ENCODE peak calls at places on chromosomes 16 and 17, in four cellular contexts. G, V, B and F are unnamed samples.

GRCh38 chr16:54077412-54077821 is 209.2 kb downstream of the IRX3 start:
- DNase-seq in B (no peak), G (no peak), V (no peak), F (peak; percentile 2)

GRCh38 chr16:27551046-27551445 is 1.1 kb downstream of the KATNIP start:
- DNase-seq in V (no peak), G (no peak), B (no peak), F (no peak)

GRCh38 chr16:87713469-87714229 is 52.1 kb downstream of the KLHDC4 start:
- DNase-seq in V (no peak), B (no peak), G (no peak), F (peak; percentile 85)

GRCh38 chr17:40157972-40158371 is 17.6 kb downstream of the CASC3 start:
- DNase-seq in V (no peak), G (no peak), B (no peak), F (no peak)

GRCh38 chr16:86533942-86534341 is 21.1 kb downstream of the MTHFSD start:
- DNase-seq in G (no peak), B (no peak), V (no peak), F (no peak)

GRCh38 chr16:25012525-25012991 is 2.6 kb downstream of the ARHGAP17 start:
- DNase-seq in V (no peak), G (no peak), B (no peak), F (peak; percentile 18)

GRCh38 chr16:24980077-24980793 is 34.9 kb downstream of the ARHGAP17 start:
- DNase-seq in B (no peak), V (no peak), G (no peak), F (peak; percentile 49)

GRCh38 chr17:16013943-16014407 is 14.4 kb downstream of the TTC19 start:
- DNase-seq in B (no peak), V (peak; percentile 64), G (no peak), F (no peak)

GRCh38 chr17:6187836-6188235 is 117.7 kb downstream of the WSCD1 start:
- DNase-seq in V (no peak), B (no peak), G (no peak), F (no peak)

GRCh38 chr17:57868007-57868774 is 18.3 kb upstream of the MRPS23 start:
- DNase-seq in B (peak; percentile 39), G (no peak), V (peak; percentile 86), F (peak; percentile 70)

GRCh38 chr16:65032397-65032796 is 89.5 kb downstream of the CDH11 start:
- DNase-seq in V (no peak), G (no peak), B (no peak), F (no peak)

GRCh38 chr17:74865504-74866197 is 6.0 kb upstream of the GRIN2C start:
- DNase-seq in B (no peak), G (no peak), V (peak; percentile 47), F (no peak)

GRCh38 chr16:69402448-69402847 is 16.6 kb upstream of the TERF2 start:
- DNase-seq in V (no peak), B (no peak), G (no peak), F (no peak)

GRCh38 chr16:52713740-52714139 is 166.8 kb upstream of the TOX3 start:
- DNase-seq in V (no peak), G (no peak), B (no peak), F (no peak)

GRCh38 chr17:13702266-13702665 is 100.5 kb upstream of the HS3ST3A1 start:
- DNase-seq in B (no peak), V (no peak), G (no peak), F (no peak)

GRCh38 chr17:45361976-45362375 is 45.2 kb upstream of the MAP3K14 start:
- DNase-seq in B (no peak), G (no peak), V (no peak), F (no peak)

GRCh38 chr17:40106760-40107265 is 6.4 kb upstream of the NR1D1 start:
- DNase-seq in V (peak; percentile 65), G (no peak), B (no peak), F (no peak)

GRCh38 chr16:67345401-67345800 is 18.8 kb downstream of the LRRC36 start:
- DNase-seq in B (no peak), G (no peak), V (no peak), F (no peak)

GRCh38 chr16:67346328-67346727 is 19.7 kb downstream of the LRRC36 start:
- DNase-seq in B (no peak), G (no peak), V (no peak), F (no peak)

GRCh38 chr16:67349172-67349571 is 22.6 kb downstream of the LRRC36 start:
- DNase-seq in V (peak; percentile 48), B (peak; percentile 38), G (no peak), F (no peak)
- TF ChIP-seq CTCF in V (peak; percentile 47), B (peak; percentile 43), G (peak; percentile 40), F (peak; percentile 62)

GRCh38 chr17:48150602-48151001 is 43.0 kb downstream of the SNX11 start:
- DNase-seq in V (no peak), G (no peak), B (no peak), F (no peak)

GRCh38 chr17:48149174-48150106 is 41.9 kb downstream of the SNX11 start:
- DNase-seq in V (peak; percentile 85), B (no peak), G (no peak), F (no peak)

GRCh38 chr17:48155889-48156670 is 48.5 kb downstream of the SNX11 start:
- DNase-seq in G (no peak), B (no peak), V (peak; percentile 56), F (no peak)

GRCh38 chr17:48150107-48150463 is 42.5 kb downstream of the SNX11 start:
- DNase-seq in G (no peak), B (no peak), V (no peak), F (no peak)

GRCh38 chr17:48153711-48154642 is 46.4 kb downstream of the SNX11 start:
- DNase-seq in G (peak; percentile 20), B (peak; percentile 35), V (peak; percentile 80), F (peak; percentile 30)
- TF ChIP-seq CTCF in G (peak; percentile 64), B (peak; percentile 36), V (peak; percentile 85), F (no peak)

DNA sequence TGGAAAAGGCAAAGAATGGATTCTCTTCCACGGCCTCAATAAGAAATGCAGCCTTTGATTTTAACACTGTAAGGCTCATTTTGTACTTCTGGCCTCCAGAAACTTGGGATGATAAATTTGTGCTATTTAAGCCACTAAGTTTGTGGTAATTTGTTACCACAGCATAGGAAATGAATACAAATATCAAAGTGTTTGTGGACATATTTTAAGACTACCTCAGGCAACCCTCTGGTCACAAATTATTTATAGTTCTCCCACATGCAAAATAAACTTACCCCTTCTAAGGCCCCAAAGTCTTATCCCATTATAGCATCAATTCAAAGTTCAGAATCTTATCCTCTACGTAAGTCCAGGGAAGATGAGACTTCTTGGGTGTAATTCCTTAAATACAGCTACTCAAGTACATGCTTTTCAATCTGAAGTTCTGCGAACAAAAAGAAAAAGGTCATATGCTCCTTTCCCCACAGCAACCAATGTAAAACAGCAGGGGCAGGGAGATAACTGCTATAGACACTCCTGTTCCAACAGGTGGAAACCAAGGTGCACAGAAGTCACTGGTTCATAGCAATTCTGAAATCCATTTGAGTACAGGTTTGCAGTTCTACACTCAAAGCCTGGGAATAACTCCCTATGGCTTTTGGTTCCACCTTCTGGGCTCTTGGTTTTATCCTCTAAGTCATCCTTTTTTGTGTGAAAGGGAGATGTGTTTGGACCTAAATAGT is 5.4 kb upstream of the EFCAB13 start:
- DNase-seq in V (no peak), G (no peak), B (no peak), F (no peak)
- TF ChIP-seq CTCF in V (no peak), G (no peak), B (no peak), F (no peak)

GRCh38 chr16:30949655-30950515 is 1.0 kb downstream of the ORAI3 start:
- DNase-seq in V (peak; percentile 76), B (peak; percentile 58), G (no peak), F (peak; percentile 79)
- TF ChIP-seq CTCF in V (peak; percentile 15), B (peak; percentile 44), G (no peak), F (no peak)

DNA sequence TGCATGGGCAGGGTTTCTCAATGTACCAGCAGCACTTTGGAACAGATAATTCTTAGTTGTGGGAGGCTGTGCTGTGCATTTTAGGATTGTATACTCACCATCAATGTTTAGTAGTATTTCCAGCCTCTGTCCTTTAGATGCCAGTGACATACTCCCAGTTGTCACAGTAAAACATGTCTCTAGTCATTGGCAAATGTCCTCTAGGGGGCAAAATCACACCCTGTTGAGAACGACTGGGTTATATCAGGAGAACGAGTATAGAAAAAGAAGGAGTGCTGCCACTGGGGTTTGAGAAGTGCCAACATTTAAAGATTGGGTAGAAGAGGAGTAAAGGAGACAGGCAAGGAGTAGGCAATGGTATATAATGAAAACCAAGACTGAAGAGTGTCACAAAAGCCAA is 37.9 kb upstream of the SMIM36 start:
- DNase-seq in B (peak; percentile 28), V (peak; percentile 69), G (no peak), F (no peak)
- TF ChIP-seq CTCF in B (peak; percentile 45), V (peak; percentile 59), G (no peak), F (peak; percentile 23)

DNA sequence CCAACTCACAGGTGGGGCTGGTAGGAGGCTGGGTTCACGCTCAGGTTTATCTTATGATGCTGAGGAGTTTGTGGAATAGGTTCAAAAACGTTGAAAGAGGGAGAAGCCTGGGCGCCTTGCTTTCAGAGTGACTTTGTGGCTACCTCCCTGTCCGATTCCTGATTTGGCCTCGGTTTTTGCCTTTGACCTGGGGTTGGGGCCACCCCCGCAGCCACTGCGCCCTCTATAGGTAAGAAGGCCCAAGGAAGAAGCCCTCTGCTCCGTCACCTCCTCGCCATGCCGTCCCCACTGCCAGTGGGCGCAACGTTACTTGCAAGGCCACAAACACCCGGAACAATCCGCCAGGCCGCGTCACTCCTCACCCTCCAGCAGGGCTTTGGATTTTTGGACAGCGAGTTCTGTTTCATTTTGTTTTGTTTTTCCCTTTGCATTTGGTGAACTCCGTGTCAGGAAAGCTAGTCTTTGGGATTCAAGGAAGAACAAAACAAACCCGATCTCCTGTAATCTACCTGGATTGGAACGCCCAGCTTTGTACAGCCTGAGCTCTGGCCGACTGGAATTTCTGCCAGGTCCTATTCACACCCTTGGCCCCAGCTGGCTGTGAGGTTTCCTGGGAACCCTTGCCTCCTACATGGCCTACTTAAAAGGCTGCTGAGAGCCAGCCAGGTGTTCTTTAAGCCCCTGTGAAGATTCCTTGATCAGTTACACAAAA is 60.7 kb downstream of the TBC1D16 start:
- DNase-seq in V (peak; percentile 88), G (no peak), B (no peak), F (no peak)
- TF ChIP-seq CTCF in V (peak; percentile 70), G (peak; percentile 23), B (peak; percentile 54), F (peak; percentile 26)

GRCh38 chr17:5078106-5079028 is at the start of gene ZFP3:
- DNase-seq in V (peak; percentile 92), B (no peak), G (no peak), F (peak; percentile 89)
- TF ChIP-seq CTCF in V (no peak), B (no peak), G (no peak), F (no peak)

GRCh38 chr17:32240745-32241144 is 24.9 kb upstream of the RHBDL3 start:
- DNase-seq in G (no peak), B (no peak), V (peak; percentile 64), F (no peak)
- TF ChIP-seq CTCF in G (no peak), B (no peak), V (peak; percentile 17), F (no peak)

GRCh38 chr16:57479422-57480126 is 6.7 kb downstream of the DOK4 start:
- DNase-seq in B (no peak), V (peak; percentile 86), G (no peak), F (no peak)

GRCh38 chr16:57478396-57479024 is 7.8 kb downstream of the DOK4 start:
- DNase-seq in B (no peak), G (no peak), V (no peak), F (no peak)

GRCh38 chr16:57480127-57480753 is 6.1 kb downstream of the DOK4 start:
- DNase-seq in V (no peak), G (no peak), B (no peak), F (no peak)

GRCh38 chr16:57477531-57478202 is 8.6 kb downstream of the DOK4 start:
- DNase-seq in G (no peak), B (no peak), V (peak; percentile 56), F (no peak)

GRCh38 chr16:57479043-57479421 is 7.3 kb downstream of the DOK4 start:
- DNase-seq in V (no peak), G (no peak), B (no peak), F (no peak)
- TF ChIP-seq CTCF in V (no peak), G (no peak), B (no peak), F (no peak)